ENCODE peak calls at places on chromosomes 3 and 15, in ten cellular contexts. One of them, this sample, is unnamed.

GRCh38 chr3:9384141-9384828 is 13.1 kb upstream of the SETD5 start:
- DNase-seq in T47D: no peak
- DNase-seq in HFF-Myc: no peak
- DNase-seq in substantia nigra: no peak
- DNase-seq in Kasumi-1: peak
- DNase-seq in astrocyte of the spinal cord: peak
- DNase-seq in dermis microvascular lymphatic vessel endothelial cell: no peak
- DNase-seq in HS-5: no peak
- DNase-seq in lower leg skin: no peak
- DNase-seq in NCI-H1694: no peak
- DNase-seq in this sample: no peak

GRCh38 chr3:141094851-141095545 is 43.9 kb downstream of the SPSB4 start:
- DNase-seq in HS-5: no peak
- DNase-seq in dermis microvascular lymphatic vessel endothelial cell: peak
- DNase-seq in astrocyte of the spinal cord: peak
- DNase-seq in Kasumi-1: no peak
- DNase-seq in NCI-H1694: peak
- DNase-seq in T47D: no peak
- DNase-seq in HFF-Myc: no peak
- DNase-seq in substantia nigra: no peak
- DNase-seq in lower leg skin: peak
- DNase-seq in this sample: peak

GRCh38 chr15:79315623-79316328 is 4.9 kb downstream of the TMED3 start:
- DNase-seq in substantia nigra: no peak
- DNase-seq in astrocyte of the spinal cord: no peak
- DNase-seq in HFF-Myc: no peak
- DNase-seq in lower leg skin: no peak
- DNase-seq in T47D: no peak
- DNase-seq in dermis microvascular lymphatic vessel endothelial cell: no peak
- DNase-seq in HS-5: no peak
- DNase-seq in NCI-H1694: no peak
- DNase-seq in Kasumi-1: no peak
- DNase-seq in this sample: no peak

GRCh38 chr15:75206006-75206405 is 4.3 kb downstream of the C15orf39 start:
- DNase-seq in HS-5: no peak
- DNase-seq in T47D: no peak
- DNase-seq in astrocyte of the spinal cord: no peak
- DNase-seq in NCI-H1694: no peak
- DNase-seq in Kasumi-1: no peak
- DNase-seq in lower leg skin: no peak
- DNase-seq in HFF-Myc: no peak
- DNase-seq in dermis microvascular lymphatic vessel endothelial cell: no peak
- DNase-seq in substantia nigra: no peak
- DNase-seq in this sample: no peak

GRCh38 chr3:73746610-73747009 is 121.9 kb upstream of the PDZRN3 start:
- DNase-seq in NCI-H1694: no peak
- DNase-seq in substantia nigra: no peak
- DNase-seq in T47D: no peak
- DNase-seq in HS-5: no peak
- DNase-seq in lower leg skin: peak
- DNase-seq in dermis microvascular lymphatic vessel endothelial cell: no peak
- DNase-seq in HFF-Myc: no peak
- DNase-seq in Kasumi-1: no peak
- DNase-seq in astrocyte of the spinal cord: no peak
- DNase-seq in this sample: no peak

GRCh38 chr3:150215616-150216015 is 192.5 kb upstream of the TSC22D2 start:
- DNase-seq in lower leg skin: no peak
- DNase-seq in substantia nigra: no peak
- DNase-seq in T47D: no peak
- DNase-seq in HFF-Myc: no peak
- DNase-seq in astrocyte of the spinal cord: peak
- DNase-seq in dermis microvascular lymphatic vessel endothelial cell: no peak
- DNase-seq in NCI-H1694: no peak
- DNase-seq in HS-5: no peak
- DNase-seq in Kasumi-1: no peak
- DNase-seq in this sample: no peak

GRCh38 chr15:70857547-70858265 is 3.7 kb upstream of the LARP6 start:
- DNase-seq in substantia nigra: no peak
- DNase-seq in HS-5: no peak
- DNase-seq in NCI-H1694: no peak
- DNase-seq in Kasumi-1: no peak
- DNase-seq in astrocyte of the spinal cord: peak
- DNase-seq in HFF-Myc: no peak
- DNase-seq in T47D: no peak
- DNase-seq in dermis microvascular lymphatic vessel endothelial cell: no peak
- DNase-seq in lower leg skin: no peak
- DNase-seq in this sample: no peak

GRCh38 chr3:27659279-27660021 is 62.7 kb downstream of the EOMES start:
- DNase-seq in T47D: peak
- DNase-seq in lower leg skin: no peak
- DNase-seq in Kasumi-1: peak
- DNase-seq in substantia nigra: no peak
- DNase-seq in astrocyte of the spinal cord: peak
- DNase-seq in NCI-H1694: peak
- DNase-seq in HFF-Myc: peak
- DNase-seq in HS-5: no peak
- DNase-seq in dermis microvascular lymphatic vessel endothelial cell: peak
- DNase-seq in this sample: peak

GRCh38 chr3:192892981-192893827 is 24.5 kb downstream of the MB21D2 start:
- DNase-seq in HS-5: peak
- DNase-seq in HFF-Myc: no peak
- DNase-seq in T47D: no peak
- DNase-seq in Kasumi-1: no peak
- DNase-seq in lower leg skin: peak
- DNase-seq in substantia nigra: peak
- DNase-seq in NCI-H1694: no peak
- DNase-seq in dermis microvascular lymphatic vessel endothelial cell: peak
- DNase-seq in astrocyte of the spinal cord: peak
- DNase-seq in this sample: peak

GRCh38 chr3:149934524-149934923 is 36.2 kb downstream of the PFN2 start:
- DNase-seq in dermis microvascular lymphatic vessel endothelial cell: no peak
- DNase-seq in HFF-Myc: no peak
- DNase-seq in lower leg skin: peak
- DNase-seq in substantia nigra: no peak
- DNase-seq in astrocyte of the spinal cord: peak
- DNase-seq in NCI-H1694: no peak
- DNase-seq in Kasumi-1: no peak
- DNase-seq in T47D: no peak
- DNase-seq in HS-5: no peak
- DNase-seq in this sample: no peak

GRCh38 chr3:20930034-20930433 is 744.0 kb upstream of the SGO1 start:
- DNase-seq in HS-5: no peak
- DNase-seq in T47D: peak
- DNase-seq in dermis microvascular lymphatic vessel endothelial cell: no peak
- DNase-seq in NCI-H1694: no peak
- DNase-seq in substantia nigra: no peak
- DNase-seq in astrocyte of the spinal cord: peak
- DNase-seq in HFF-Myc: peak
- DNase-seq in Kasumi-1: peak
- DNase-seq in lower leg skin: no peak
- DNase-seq in this sample: no peak

GRCh38 chr3:38651153-38651789 is 1.8 kb upstream of the SCN5A start:
- DNase-seq in lower leg skin: peak
- DNase-seq in Kasumi-1: peak
- DNase-seq in HFF-Myc: peak
- DNase-seq in HS-5: no peak
- DNase-seq in substantia nigra: peak
- DNase-seq in dermis microvascular lymphatic vessel endothelial cell: peak
- DNase-seq in astrocyte of the spinal cord: peak
- DNase-seq in NCI-H1694: peak
- DNase-seq in T47D: peak
- DNase-seq in this sample: peak

GRCh38 chr3:195214381-195214780 is 56.6 kb downstream of the XXYLT1 start:
- DNase-seq in lower leg skin: no peak
- DNase-seq in dermis microvascular lymphatic vessel endothelial cell: no peak
- DNase-seq in NCI-H1694: no peak
- DNase-seq in T47D: no peak
- DNase-seq in HFF-Myc: no peak
- DNase-seq in astrocyte of the spinal cord: no peak
- DNase-seq in HS-5: no peak
- DNase-seq in substantia nigra: no peak
- DNase-seq in Kasumi-1: no peak
- DNase-seq in this sample: no peak

GRCh38 chr15:82935382-82935781 is 17.1 kb downstream of the HOMER2 start:
- DNase-seq in dermis microvascular lymphatic vessel endothelial cell: no peak
- DNase-seq in lower leg skin: no peak
- DNase-seq in T47D: no peak
- DNase-seq in NCI-H1694: no peak
- DNase-seq in substantia nigra: no peak
- DNase-seq in astrocyte of the spinal cord: no peak
- DNase-seq in Kasumi-1: no peak
- DNase-seq in HS-5: no peak
- DNase-seq in HFF-Myc: no peak
- DNase-seq in this sample: no peak

GRCh38 chr3:58560771-58561311 is 16.4 kb downstream of the FAM107A start:
- DNase-seq in astrocyte of the spinal cord: peak
- DNase-seq in substantia nigra: no peak
- DNase-seq in Kasumi-1: peak
- DNase-seq in dermis microvascular lymphatic vessel endothelial cell: peak
- DNase-seq in HFF-Myc: peak
- DNase-seq in NCI-H1694: peak
- DNase-seq in T47D: no peak
- DNase-seq in HS-5: peak
- DNase-seq in lower leg skin: no peak
- DNase-seq in this sample: peak

GRCh38 chr3:193040836-193041672 is 123.4 kb upstream of the MB21D2 start:
- DNase-seq in HFF-Myc: no peak
- DNase-seq in substantia nigra: no peak
- DNase-seq in HS-5: peak
- DNase-seq in Kasumi-1: peak
- DNase-seq in astrocyte of the spinal cord: peak
- DNase-seq in dermis microvascular lymphatic vessel endothelial cell: peak
- DNase-seq in lower leg skin: no peak
- DNase-seq in NCI-H1694: peak
- DNase-seq in T47D: peak
- DNase-seq in this sample: peak

GRCh38 chr3:62421275-62421674 is 47.9 kb upstream of the FEZF2 start:
- DNase-seq in HS-5: no peak
- DNase-seq in substantia nigra: no peak
- DNase-seq in dermis microvascular lymphatic vessel endothelial cell: no peak
- DNase-seq in astrocyte of the spinal cord: no peak
- DNase-seq in HFF-Myc: no peak
- DNase-seq in Kasumi-1: no peak
- DNase-seq in T47D: no peak
- DNase-seq in NCI-H1694: no peak
- DNase-seq in lower leg skin: no peak
- DNase-seq in this sample: no peak

GRCh38 chr3:58630081-58630709 is 36.4 kb downstream of the FAM3D start:
- DNase-seq in Kasumi-1: peak
- DNase-seq in substantia nigra: peak
- DNase-seq in HS-5: peak
- DNase-seq in NCI-H1694: peak
- DNase-seq in T47D: no peak
- DNase-seq in HFF-Myc: peak
- DNase-seq in lower leg skin: peak
- DNase-seq in astrocyte of the spinal cord: peak
- DNase-seq in dermis microvascular lymphatic vessel endothelial cell: peak
- DNase-seq in this sample: peak

GRCh38 chr15:82091636-82092140 is 45.9 kb upstream of the MEX3B start:
- DNase-seq in lower leg skin: no peak
- DNase-seq in substantia nigra: no peak
- DNase-seq in Kasumi-1: no peak
- DNase-seq in dermis microvascular lymphatic vessel endothelial cell: no peak
- DNase-seq in HS-5: no peak
- DNase-seq in NCI-H1694: no peak
- DNase-seq in astrocyte of the spinal cord: no peak
- DNase-seq in HFF-Myc: no peak
- DNase-seq in T47D: no peak
- DNase-seq in this sample: no peak

GRCh38 chr3:51969841-51970240 is 2.6 kb upstream of the PCBP4 start:
- DNase-seq in HS-5: no peak
- DNase-seq in dermis microvascular lymphatic vessel endothelial cell: no peak
- DNase-seq in T47D: no peak
- DNase-seq in HFF-Myc: no peak
- DNase-seq in NCI-H1694: no peak
- DNase-seq in lower leg skin: no peak
- DNase-seq in substantia nigra: no peak
- DNase-seq in Kasumi-1: no peak
- DNase-seq in astrocyte of the spinal cord: no peak
- DNase-seq in this sample: no peak

GRCh38 chr3:48222616-48223513 is at the start of gene CAMP:
- DNase-seq in T47D: no peak
- DNase-seq in HS-5: no peak
- DNase-seq in lower leg skin: peak
- DNase-seq in Kasumi-1: peak
- DNase-seq in dermis microvascular lymphatic vessel endothelial cell: no peak
- DNase-seq in substantia nigra: peak
- DNase-seq in astrocyte of the spinal cord: peak
- DNase-seq in HFF-Myc: no peak
- DNase-seq in NCI-H1694: no peak
- DNase-seq in this sample: peak

GRCh38 chr3:82000773-82001172 is 239.3 kb upstream of the GBE1 start:
- DNase-seq in T47D: no peak
- DNase-seq in lower leg skin: no peak
- DNase-seq in NCI-H1694: no peak
- DNase-seq in dermis microvascular lymphatic vessel endothelial cell: no peak
- DNase-seq in HFF-Myc: no peak
- DNase-seq in HS-5: no peak
- DNase-seq in astrocyte of the spinal cord: peak
- DNase-seq in Kasumi-1: no peak
- DNase-seq in substantia nigra: no peak
- DNase-seq in this sample: no peak

GRCh38 chr3:55349851-55350250 is 137.3 kb downstream of the WNT5A start:
- DNase-seq in HFF-Myc: no peak
- DNase-seq in NCI-H1694: no peak
- DNase-seq in Kasumi-1: no peak
- DNase-seq in substantia nigra: no peak
- DNase-seq in T47D: no peak
- DNase-seq in lower leg skin: no peak
- DNase-seq in HS-5: no peak
- DNase-seq in astrocyte of the spinal cord: no peak
- DNase-seq in dermis microvascular lymphatic vessel endothelial cell: no peak
- DNase-seq in this sample: no peak

GRCh38 chr3:147361671-147362420 is 44.5 kb downstream of the ZIC4 start:
- DNase-seq in NCI-H1694: peak
- DNase-seq in lower leg skin: no peak
- DNase-seq in Kasumi-1: peak
- DNase-seq in substantia nigra: no peak
- DNase-seq in astrocyte of the spinal cord: peak
- DNase-seq in HFF-Myc: peak
- DNase-seq in dermis microvascular lymphatic vessel endothelial cell: peak
- DNase-seq in T47D: no peak
- DNase-seq in HS-5: no peak
- DNase-seq in this sample: peak

GRCh38 chr3:122974764-122975162 is 52.8 kb downstream of the SEMA5B start:
- DNase-seq in T47D: no peak
- DNase-seq in HFF-Myc: no peak
- DNase-seq in substantia nigra: no peak
- DNase-seq in lower leg skin: no peak
- DNase-seq in HS-5: no peak
- DNase-seq in NCI-H1694: no peak
- DNase-seq in astrocyte of the spinal cord: peak
- DNase-seq in dermis microvascular lymphatic vessel endothelial cell: no peak
- DNase-seq in Kasumi-1: no peak
- DNase-seq in this sample: peak

GRCh38 chr3:178966299-178967183 is 105.1 kb downstream of the ZMAT3 start:
- DNase-seq in substantia nigra: peak
- DNase-seq in astrocyte of the spinal cord: peak
- DNase-seq in NCI-H1694: no peak
- DNase-seq in HS-5: peak
- DNase-seq in HFF-Myc: peak
- DNase-seq in lower leg skin: no peak
- DNase-seq in Kasumi-1: peak
- DNase-seq in T47D: peak
- DNase-seq in dermis microvascular lymphatic vessel endothelial cell: peak
- DNase-seq in this sample: no peak

GRCh38 chr3:157429703-157430102 is 6.9 kb upstream of the PTX3 start:
- DNase-seq in NCI-H1694: no peak
- DNase-seq in lower leg skin: no peak
- DNase-seq in Kasumi-1: peak
- DNase-seq in dermis microvascular lymphatic vessel endothelial cell: peak
- DNase-seq in T47D: no peak
- DNase-seq in HS-5: no peak
- DNase-seq in astrocyte of the spinal cord: no peak
- DNase-seq in HFF-Myc: no peak
- DNase-seq in substantia nigra: no peak
- DNase-seq in this sample: peak

This sample was measured in Daoy.